ENCODE peak calls at places on chromosomes 2 and 18, in ten cellular contexts. L, Y, H, O, Q, C, K, G, N and I are unnamed samples.
A peak's percentile ranks its signal among the peaks of the same experiment; 100 is the strongest.

GRCh38 chr2:128716371-128716770 is 397.7 kb upstream of the HS6ST1 start:
- DNase-seq in L (no peak), Y (peak; percentile 12), H (no peak), O (no peak), Q (no peak), C (no peak), K (no peak), G (no peak), N (no peak), I (no peak)

GRCh38 chr18:68314403-68314802 is 400.5 kb downstream of the TMX3 start:
- DNase-seq in L (no peak), Y (no peak), H (no peak), O (no peak), Q (peak; percentile 3), C (no peak), K (no peak), G (no peak), N (no peak), I (no peak)

GRCh38 chr2:219404954-219405353 is 13.2 kb upstream of the DES start:
- DNase-seq in L (no peak), Y (no peak), H (no peak), O (no peak), Q (no peak), C (no peak), K (no peak), G (peak; percentile 72), N (no peak), I (no peak)

GRCh38 chr18:49071365-49071764 is 120.6 kb upstream of the SMAD7 start:
- DNase-seq in L (no peak), Y (peak; percentile 29), H (no peak), O (no peak), Q (no peak), C (no peak), K (no peak), G (no peak), N (no peak), I (no peak)

GRCh38 chr2:233447506-233448219 is 93.4 kb downstream of the DGKD start:
- DNase-seq in L (no peak), Y (no peak), H (no peak), O (peak; percentile 53), Q (no peak), C (no peak), K (no peak), G (no peak), N (no peak), I (no peak)

GRCh38 chr2:42842418-42842817 is 50.0 kb upstream of the HAAO start:
- DNase-seq in L (no peak), Y (no peak), H (no peak), O (no peak), Q (no peak), C (no peak), K (no peak), G (no peak), N (no peak), I (no peak)

GRCh38 chr2:171675810-171676345 is 11.4 kb upstream of the DYNC1I2 start:
- DNase-seq in L (no peak), Y (no peak), H (no peak), O (no peak), Q (no peak), C (no peak), K (no peak), G (no peak), N (no peak), I (no peak)

GRCh38 chr2:137208361-137208973 is 443.1 kb downstream of the THSD7B start:
- DNase-seq in L (no peak), Y (no peak), H (no peak), O (no peak), Q (no peak), C (no peak), K (no peak), G (no peak), N (no peak), I (no peak)

GRCh38 chr18:78662879-78663278 is 316.7 kb upstream of the SALL3 start:
- DNase-seq in L (no peak), Y (no peak), H (no peak), O (no peak), Q (no peak), C (no peak), K (no peak), G (no peak), N (no peak), I (no peak)

GRCh38 chr2:241673797-241674725 is 12.6 kb downstream of the DTYMK start:
- DNase-seq in L (no peak), Y (no peak), H (no peak), O (no peak), Q (no peak), C (no peak), K (no peak), G (peak; percentile 31), N (no peak), I (no peak)

GRCh38 chr18:27771571-27771970 is 405.4 kb downstream of the CDH2 start:
- DNase-seq in L (no peak), Y (no peak), H (no peak), O (no peak), Q (no peak), C (no peak), K (no peak), G (no peak), N (no peak), I (no peak)